ENCODE peak calls at places on chromosomes 16 and 17, in eight cellular contexts. W, N, J, E, R, I, L and D are unnamed samples.

GRCh38 chr17:77610980-77611641 is 347.4 kb upstream of the TNRC6C start:
- DNase-seq in I (peak; percentile 25), J (peak; percentile 33), W (peak; percentile 35), N (no peak), L (no peak), E (no peak), R (no peak), D (no peak)

GRCh38 chr16:3971706-3972105 is 91.2 kb upstream of the CREBBP start:
- DNase-seq in N (no peak), R (no peak), I (no peak), L (no peak), W (no peak), J (no peak), E (no peak), D (no peak)

GRCh38 chr17:61789872-61790271 is 73.5 kb downstream of the BRIP1 start:
- DNase-seq in I (no peak), W (no peak), J (no peak), L (no peak), N (no peak), R (no peak), E (no peak), D (no peak)

GRCh38 chr16:84881702-84882521 is 62.1 kb downstream of the CRISPLD2 start:
- DNase-seq in N (no peak), J (no peak), E (no peak), L (no peak), W (peak; percentile 94), R (no peak), I (peak; percentile 81), D (no peak)

GRCh38 chr16:46947900-46948547 is 25.4 kb downstream of the DNAJA2 start:
- DNase-seq in I (no peak), J (no peak), N (no peak), W (no peak), E (peak; percentile 54), R (no peak), L (no peak), D (no peak)

GRCh38 chr17:33868899-33869298 is 386.2 kb upstream of the CCL2 start:
- DNase-seq in J (no peak), I (no peak), L (no peak), N (no peak), R (no peak), W (no peak), E (no peak), D (no peak)

GRCh38 chr17:42120161-42121065 is 754 bp downstream of the KAT2A start:
- DNase-seq in R (no peak), L (peak; percentile 18), W (no peak), I (no peak), E (no peak), N (peak; percentile 26), J (no peak), D (no peak)

GRCh38 chr17:19000531-19001011 is 4.0 kb downstream of the FAM83G start:
- DNase-seq in L (no peak), R (no peak), E (no peak), I (no peak), W (no peak), N (no peak), J (peak; percentile 70), D (no peak)